ENCODE peak calls at places on chromosomes 1 and 21, in four cellular contexts. N is WTC11, B is endothelial cell of umbilical vein, R is A549. Z is an unnamed sample.
A peak's percentile ranks its signal among the peaks of the same experiment; 100 is the strongest.

GRCh38 chr1:228084325-228084724 is 1.8 kb downstream of the ARF1 start:
- DNase-seq in N (no peak), B (peak; percentile 32), R (no peak), Z (peak; percentile 80)

GRCh38 chr1:162391790-162392563 is 10.4 kb downstream of the C1orf226 start:
- DNase-seq in N (no peak), B (peak; percentile 43), R (peak; percentile 40), Z (peak; percentile 37)

GRCh38 chr1:29395724-29396437 is 159.6 kb downstream of the PTPRU start:
- DNase-seq in N (no peak), B (no peak), R (no peak), Z (no peak)

GRCh38 chr1:108646661-108647269 is 14.1 kb downstream of the HENMT1 start:
- DNase-seq in N (no peak), B (peak; percentile 14), R (no peak), Z (peak; percentile 98)

GRCh38 chr21:14607262-14607661 is 61.1 kb upstream of the SAMSN1 start:
- DNase-seq in N (no peak), B (no peak), R (no peak), Z (no peak)

GRCh38 chr1:26112407-26112775 is 767 bp downstream of the PDIK1L start:
- DNase-seq in N (no peak), B (peak; percentile 46), R (no peak), Z (peak; percentile 56)

GRCh38 chr1:47751188-47751587 is 246.0 kb downstream of the TRABD2B start:
- DNase-seq in N (no peak), B (no peak), R (no peak), Z (peak; percentile 15)

GRCh38 chr21:41768371-41769042 is 1.7 kb upstream of the RIPK4 start:
- DNase-seq in N (peak; percentile 66), B (peak; percentile 26), R (no peak), Z (peak; percentile 24)

GRCh38 chr1:51300270-51300669 is 30.1 kb downstream of the TTC39A start:
- DNase-seq in N (no peak), B (no peak), R (no peak), Z (no peak)

GRCh38 chr1:178278135-178278534 is 184.2 kb downstream of the RASAL2 start:
- DNase-seq in N (no peak), B (no peak), R (no peak), Z (peak; percentile 57)

GRCh38 chr1:112956503-112957132 is 622 bp upstream of the SLC16A1 start:
- DNase-seq in N (no peak), B (no peak), R (no peak), Z (no peak)

GRCh38 chr1:231357831-231358354 is 19.8 kb downstream of the SPRTN start:
- DNase-seq in N (no peak), B (peak; percentile 82), R (peak; percentile 52), Z (peak; percentile 78)

GRCh38 chr1:9384751-9385245 is 92.1 kb downstream of the SPSB1 start:
- DNase-seq in N (no peak), B (peak; percentile 50), R (no peak), Z (no peak)

GRCh38 chr1:83990734-83991133 is 8.2 kb downstream of the TTLL7 start:
- DNase-seq in N (no peak), B (no peak), R (no peak), Z (no peak)
- TF ChIP-seq CTCF in N (no peak), B (no peak), R (no peak), Z (no peak)

DNA sequence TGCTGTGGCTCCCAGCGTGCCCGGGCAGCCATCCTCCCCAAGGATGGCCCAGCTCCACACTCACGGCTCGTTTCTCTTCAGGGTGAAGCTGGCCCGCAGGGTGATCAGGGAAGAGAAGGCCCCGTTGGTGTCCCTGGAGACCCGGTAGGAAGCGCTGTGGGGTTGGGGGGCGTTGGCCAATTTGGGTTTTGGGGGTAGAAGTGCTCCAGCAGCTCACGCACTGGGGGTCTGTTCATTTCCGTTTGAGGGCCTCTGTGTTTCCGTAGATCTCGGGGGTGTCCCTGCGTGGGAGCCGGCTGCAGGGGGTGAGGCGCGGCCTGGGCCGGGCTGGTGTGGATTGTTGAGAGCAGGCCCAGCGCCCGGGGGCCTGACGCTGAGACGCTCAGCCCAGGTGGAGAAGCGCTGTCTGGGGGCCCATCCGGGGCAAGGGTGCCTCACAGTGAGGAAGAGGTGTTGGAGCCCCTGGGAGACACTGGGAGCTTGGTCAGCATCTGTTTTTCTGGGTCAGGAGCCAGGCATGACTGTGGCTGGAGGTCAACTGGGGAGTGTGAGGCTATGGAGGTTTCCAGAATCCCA is 12.6 kb downstream of the COL6A1 start:
- DNase-seq in N (no peak), B (no peak), R (no peak), Z (no peak)
- TF ChIP-seq MAX in N (no peak), B (no peak), R (no peak), Z (no peak)

GRCh38 chr1:204128964-204129896 is 22.6 kb downstream of the ETNK2 start:
- DNase-seq in N (peak; percentile 77), B (peak; percentile 66), R (peak; percentile 94), Z (peak; percentile 64)

GRCh38 chr1:204130178-204130577 is 21.7 kb downstream of the ETNK2 start:
- DNase-seq in N (no peak), B (no peak), R (no peak), Z (no peak)

GRCh38 chr1:204132718-204133117 is 19.1 kb downstream of the ETNK2 start:
- DNase-seq in N (no peak), B (no peak), R (no peak), Z (no peak)

GRCh38 chr1:204131978-204132377 is 19.9 kb downstream of the ETNK2 start:
- DNase-seq in N (no peak), B (no peak), R (no peak), Z (no peak)

GRCh38 chr1:204130989-204131892 is 20.6 kb downstream of the ETNK2 start:
- DNase-seq in N (no peak), B (peak; percentile 87), R (peak; percentile 25), Z (no peak)
- TF ChIP-seq CTCF in N (no peak), B (peak; percentile 8), R (no peak), Z (no peak)

GRCh38 chr1:153262462-153263157 is 3.1 kb downstream of the LORICRIN start:
- DNase-seq in N (no peak), B (no peak), R (no peak), Z (no peak)

GRCh38 chr1:153260473-153260979 is 1.0 kb downstream of the LORICRIN start:
- DNase-seq in N (no peak), B (no peak), R (no peak), Z (peak; percentile 34)

GRCh38 chr1:153260980-153261792 is 1.7 kb downstream of the LORICRIN start:
- DNase-seq in N (peak; percentile 66), B (no peak), R (no peak), Z (peak; percentile 15)

GRCh38 chr1:153261793-153262371 is 2.4 kb downstream of the LORICRIN start:
- DNase-seq in N (no peak), B (no peak), R (no peak), Z (no peak)

GRCh38 chr1:153259387-153259786 is at the start of gene LORICRIN:
- DNase-seq in N (no peak), B (no peak), R (no peak), Z (no peak)
- TF ChIP-seq MAX in N (no peak), B (no peak), R (no peak), Z (no peak)

GRCh38 chr1:23403735-23404486 is 20.6 kb downstream of the TCEA3 start:
- DNase-seq in N (peak; percentile 95), B (peak; percentile 80), R (peak; percentile 86), Z (peak; percentile 95)
- TF ChIP-seq CTCF in N (peak; percentile 92), B (peak; percentile 97), R (peak; percentile 78), Z (peak; percentile 88)

GRCh38 chr21:44971672-44971995 is 31.8 kb downstream of the SLX9 start:
- DNase-seq in N (no peak), B (no peak), R (no peak), Z (no peak)

GRCh38 chr21:44970766-44971671 is 31.2 kb downstream of the SLX9 start:
- DNase-seq in N (no peak), B (no peak), R (no peak), Z (no peak)

GRCh38 chr21:44969965-44970755 is 30.3 kb downstream of the SLX9 start:
- DNase-seq in N (no peak), B (peak; percentile 8), R (no peak), Z (peak; percentile 71)

GRCh38 chr21:44967082-44968047 is 27.5 kb downstream of the SLX9 start:
- DNase-seq in N (no peak), B (no peak), R (no peak), Z (no peak)

DNA sequence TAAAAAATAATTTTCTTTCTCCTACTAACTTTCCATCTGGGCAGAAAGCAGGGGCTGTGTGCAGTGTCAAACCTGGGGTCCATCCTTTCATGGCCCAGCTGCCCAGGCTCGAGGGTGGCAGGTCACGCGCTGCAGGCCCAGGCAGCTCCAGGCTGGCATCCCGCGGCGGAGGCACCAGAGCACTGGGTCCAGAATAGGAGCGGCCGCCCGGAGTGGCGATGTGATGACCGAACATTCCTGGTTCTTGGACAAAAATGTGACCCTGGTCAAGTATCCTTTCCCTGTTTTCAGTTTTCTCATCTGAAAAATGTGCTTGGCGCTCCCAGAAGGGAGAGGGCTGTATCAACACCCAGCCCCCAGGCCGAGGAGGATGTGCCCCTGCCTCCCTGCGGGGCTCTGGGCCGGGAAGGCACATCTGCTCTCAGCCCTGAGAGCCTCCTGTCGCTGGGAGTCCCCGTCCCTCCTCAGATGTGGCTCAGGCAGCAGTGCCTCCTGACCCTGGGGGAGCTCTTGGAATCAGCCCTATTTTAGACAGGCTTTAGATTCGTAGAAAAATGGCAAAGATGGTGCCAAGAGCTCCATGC is 29.3 kb downstream of the SLX9 start:
- DNase-seq in N (no peak), B (no peak), R (no peak), Z (no peak)
- TF ChIP-seq MAX in N (no peak), B (no peak), R (no peak), Z (no peak)

GRCh38 chr1:79353224-79353623 is 346.7 kb upstream of the ADGRL4 start:
- DNase-seq in N (no peak), B (peak; percentile 67), R (no peak), Z (peak; percentile 37)
- TF ChIP-seq CTCF in N (no peak), B (peak; percentile 47), R (peak; percentile 35), Z (peak; percentile 30)